ENCODE peak calls at places on chromosome 12, in ten cellular contexts. Y is A549, A is sigmoid colon, C is gastrocnemius medialis, W is breast epithelium, R is right atrium auricular region, U is BJ, K is adrenal gland, I is tibial artery, M is endodermal cell. F is an unnamed sample.

GRCh38 chr12:92938018-92938417 is 8.9 kb upstream of the EEA1 start:
- DNase-seq in C (no peak), Y (no peak), K (no peak), U (no peak), M (no peak), W (no peak), A (no peak), I (no peak), R (no peak), F (no peak)

GRCh38 chr12:114694436-114695304 is 10.7 kb upstream of the TBX3 start:
- DNase-seq in C (no peak), M (no peak), K (no peak), W (no peak), Y (no peak), R (no peak), A (no peak), U (no peak), I (no peak), F (no peak)

GRCh38 chr12:107130830-107131760 is 37.7 kb upstream of the CRY1 start:
- DNase-seq in Y (no peak), I (no peak), M (no peak), C (no peak), K (no peak), U (no peak), W (no peak), A (no peak), R (no peak), F (no peak)

GRCh38 chr12:130429656-130430505 is 92.2 kb downstream of the PIWIL1 start:
- DNase-seq in Y (no peak), C (no peak), K (no peak), A (peak), U (no peak), W (peak), I (peak), M (peak), R (no peak), F (no peak)

GRCh38 chr12:88142610-88142991 is 494 bp downstream of the TMTC3 start:
- DNase-seq in I (peak), M (peak), C (peak), Y (no peak), K (peak), A (peak), U (no peak), R (no peak), W (peak), F (no peak)

GRCh38 chr12:45343269-45344051 is 127.6 kb downstream of the ANO6 start:
- DNase-seq in C (no peak), K (no peak), M (no peak), Y (peak), R (no peak), U (no peak), A (no peak), I (no peak), W (no peak), F (no peak)

GRCh38 chr12:109994262-109995175 is 1.6 kb downstream of the GIT2 start:
- DNase-seq in Y (no peak), C (no peak), U (no peak), M (no peak), A (no peak), R (peak), I (no peak), K (no peak), W (no peak), F (no peak)

GRCh38 chr12:78209851-78210493 is 379.3 kb downstream of the NAV3 start:
- DNase-seq in K (no peak), I (no peak), W (no peak), M (no peak), Y (no peak), C (no peak), A (no peak), U (peak), R (no peak), F (no peak)

GRCh38 chr12:112239881-112240280 is 114.5 kb downstream of the TRAFD1 start:
- DNase-seq in W (no peak), M (no peak), U (no peak), C (no peak), K (no peak), Y (no peak), A (no peak), I (no peak), R (no peak), F (no peak)

GRCh38 chr12:3989218-3989550 is 116.0 kb upstream of the PARP11 start:
- DNase-seq in M (no peak), I (no peak), R (no peak), Y (no peak), C (no peak), W (no peak), K (no peak), A (no peak), U (no peak), F (no peak)

GRCh38 chr12:12870454-12870853 is 20.9 kb upstream of the GPRC5A start:
- DNase-seq in K (no peak), R (no peak), W (no peak), A (no peak), U (peak), M (no peak), C (no peak), I (no peak), Y (peak), F (no peak)

GRCh38 chr12:31492599-31493196 is 98.2 kb downstream of the DENND5B start:
- DNase-seq in U (no peak), A (no peak), R (no peak), I (no peak), K (no peak), Y (no peak), W (no peak), C (no peak), M (no peak), F (no peak)

GRCh38 chr12:55908726-55909512 is 18.8 kb downstream of the PYM1 start:
- DNase-seq in U (no peak), C (no peak), K (no peak), W (no peak), M (no peak), Y (no peak), A (no peak), I (no peak), R (no peak), F (no peak)

GRCh38 chr12:16281157-16281556 is 3.7 kb upstream of the SLC15A5 start:
- DNase-seq in M (no peak), A (no peak), C (no peak), K (no peak), Y (no peak), R (no peak), W (no peak), U (no peak), I (no peak), F (no peak)

GRCh38 chr12:27335364-27336145 is 2.9 kb downstream of the BMAL2 start:
- DNase-seq in M (no peak), K (no peak), R (no peak), Y (no peak), W (no peak), A (no peak), C (no peak), U (no peak), I (no peak), F (no peak)

GRCh38 chr12:27334721-27335082 is 2.1 kb downstream of the BMAL2 start:
- DNase-seq in M (no peak), W (no peak), R (no peak), C (no peak), K (no peak), A (no peak), Y (no peak), U (no peak), I (no peak), F (no peak)

GRCh38 chr12:27332407-27333310 is at the start of gene BMAL2:
- DNase-seq in W (no peak), A (no peak), R (no peak), I (no peak), Y (peak), U (no peak), K (peak), M (peak), C (no peak), F (no peak)

GRCh38 chr12:27333311-27334009 is 824 bp downstream of the BMAL2 start:
- DNase-seq in M (peak), R (no peak), Y (no peak), I (peak), W (no peak), A (peak), C (no peak), K (peak), U (no peak), F (no peak)

GRCh38 chr12:27334052-27334720 is 1.6 kb downstream of the BMAL2 start:
- DNase-seq in R (no peak), K (no peak), I (no peak), U (no peak), W (no peak), A (no peak), C (no peak), M (no peak), Y (no peak), F (no peak)
- H3K4me3 ChIP-seq in R (no peak), K (no peak), I (peak), U (no peak), W (no peak), A (no peak), C (no peak), M (peak), Y (peak), F (peak)

GRCh38 chr12:50174971-50175715 is 8.0 kb upstream of the CERS5 start:
- DNase-seq in M (no peak), U (no peak), A (no peak), I (no peak), Y (peak), K (peak), C (no peak), R (no peak), W (no peak), F (no peak)

GRCh38 chr12:50175716-50176026 is 8.5 kb upstream of the CERS5 start:
- DNase-seq in C (no peak), R (no peak), M (no peak), W (no peak), K (no peak), A (no peak), Y (no peak), I (no peak), U (no peak), F (no peak)
- TF ChIP-seq CTCF in C (no peak), R (peak), M (no peak), W (no peak), K (no peak), A (peak), Y (no peak), I (no peak), U (no peak), F (no peak)

DNA sequence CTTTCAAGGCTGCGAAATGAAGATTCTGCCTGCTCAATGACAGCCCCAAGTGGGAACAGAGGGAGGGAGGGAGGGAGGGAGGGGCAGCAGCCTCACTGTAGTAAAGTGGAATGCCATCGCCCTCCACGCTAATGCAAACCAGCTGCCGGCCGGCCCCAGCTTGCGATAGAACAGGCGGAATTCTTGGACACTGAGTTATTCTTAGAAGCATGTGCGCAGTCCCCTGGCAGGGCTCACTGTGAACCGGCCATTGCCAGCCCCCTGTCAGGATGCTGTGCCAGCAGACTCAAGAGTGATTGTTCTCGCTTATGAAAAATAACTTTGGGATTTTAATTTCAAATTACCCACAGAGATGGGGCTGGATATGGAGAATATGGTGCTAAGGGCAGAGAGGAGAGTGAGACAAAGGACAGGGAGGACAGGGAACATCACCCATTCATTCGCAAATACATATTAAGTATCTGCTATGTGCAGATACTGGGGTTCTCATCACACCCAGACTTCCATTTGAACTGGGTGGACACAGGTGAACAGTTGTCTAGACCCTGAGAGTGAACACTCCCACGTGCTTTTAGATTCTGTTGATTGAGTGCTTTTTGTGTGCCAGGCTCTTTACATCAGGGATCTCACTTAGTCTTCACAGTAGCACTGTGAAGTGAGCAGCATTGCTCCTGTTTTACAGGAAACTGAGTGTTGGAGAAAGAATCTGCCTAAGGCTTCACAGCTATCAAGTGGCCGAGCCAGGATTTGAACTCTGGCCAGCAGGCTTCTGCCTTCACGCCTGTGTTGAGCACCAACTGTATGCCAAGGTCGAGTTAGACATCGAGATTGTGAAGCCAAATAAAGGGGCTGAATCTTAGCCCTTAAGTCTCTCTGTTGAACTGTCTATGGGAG is 192.9 kb downstream of the C12orf75 start:
- DNase-seq in U (peak), R (peak), I (peak), W (no peak), A (peak), M (no peak), C (peak), K (peak), Y (no peak), F (no peak)
- H3K4me3 ChIP-seq in U (no peak), R (no peak), I (no peak), W (no peak), A (no peak), M (no peak), C (no peak), K (no peak), Y (no peak), F (no peak)

DNA sequence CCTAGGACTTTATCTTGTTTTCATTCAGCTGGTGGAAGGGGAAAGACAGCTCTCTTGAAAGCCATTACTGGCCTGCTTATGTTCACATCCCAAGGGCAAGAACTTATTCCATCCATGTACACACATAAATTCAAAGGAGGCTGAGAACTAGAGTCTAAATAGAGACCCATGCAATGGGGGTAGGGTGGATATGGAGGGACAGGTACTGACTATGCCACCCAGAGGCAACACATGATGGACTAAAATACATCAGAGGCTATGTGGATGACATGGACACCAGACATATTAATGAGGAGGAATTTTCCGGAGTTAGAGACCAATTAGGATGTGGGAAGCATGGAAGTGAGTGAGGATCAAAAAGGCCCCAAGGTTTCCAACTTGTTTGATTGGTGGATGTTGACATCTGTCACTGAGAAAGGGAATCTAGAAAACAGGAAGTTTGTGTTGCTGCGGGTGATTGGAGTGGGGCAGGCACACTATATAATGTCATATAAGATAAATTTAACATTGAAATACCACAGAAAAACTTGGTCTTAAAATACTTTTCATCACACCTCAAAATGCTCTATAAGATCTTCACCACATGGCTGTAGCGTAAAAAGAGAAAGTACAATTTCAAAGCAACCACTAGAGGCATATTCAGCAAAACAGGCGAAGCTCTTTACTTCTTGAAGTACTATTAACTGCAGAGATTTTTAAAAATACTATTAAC is 130.4 kb downstream of the GRIP1 start:
- DNase-seq in W (no peak), I (no peak), K (no peak), A (no peak), U (no peak), M (no peak), C (no peak), Y (no peak), R (no peak), F (no peak)
- TF ChIP-seq CTCF in W (no peak), I (no peak), K (no peak), A (no peak), U (no peak), M (peak), C (no peak), Y (no peak), R (peak), F (peak)

GRCh38 chr12:120834489-120835303 is 69.5 kb downstream of the SPPL3 start:
- DNase-seq in A (no peak), Y (no peak), K (no peak), R (no peak), I (no peak), U (no peak), M (no peak), C (no peak), W (no peak), F (no peak)
- H3K4me3 ChIP-seq in A (no peak), Y (no peak), K (no peak), R (no peak), I (no peak), U (no peak), M (no peak), C (no peak), W (no peak), F (no peak)

GRCh38 chr12:101829639-101830390 is 944 bp downstream of the GNPTAB start:
- DNase-seq in W (no peak), U (no peak), R (peak), Y (no peak), M (no peak), A (no peak), C (no peak), I (no peak), K (no peak), F (no peak)

GRCh38 chr12:101832030-101832429 is 1.3 kb upstream of the GNPTAB start:
- DNase-seq in U (no peak), W (no peak), A (no peak), C (no peak), M (no peak), R (no peak), Y (no peak), I (no peak), K (no peak), F (no peak)

GRCh38 chr12:101828463-101829196 is 2.1 kb downstream of the GNPTAB start:
- DNase-seq in U (no peak), M (no peak), Y (no peak), I (no peak), K (no peak), W (no peak), C (no peak), A (no peak), R (no peak), F (no peak)

GRCh38 chr12:101826766-101827368 is 3.9 kb downstream of the GNPTAB start:
- DNase-seq in A (no peak), K (no peak), M (peak), I (no peak), U (no peak), Y (no peak), W (no peak), C (no peak), R (peak), F (no peak)

DNA sequence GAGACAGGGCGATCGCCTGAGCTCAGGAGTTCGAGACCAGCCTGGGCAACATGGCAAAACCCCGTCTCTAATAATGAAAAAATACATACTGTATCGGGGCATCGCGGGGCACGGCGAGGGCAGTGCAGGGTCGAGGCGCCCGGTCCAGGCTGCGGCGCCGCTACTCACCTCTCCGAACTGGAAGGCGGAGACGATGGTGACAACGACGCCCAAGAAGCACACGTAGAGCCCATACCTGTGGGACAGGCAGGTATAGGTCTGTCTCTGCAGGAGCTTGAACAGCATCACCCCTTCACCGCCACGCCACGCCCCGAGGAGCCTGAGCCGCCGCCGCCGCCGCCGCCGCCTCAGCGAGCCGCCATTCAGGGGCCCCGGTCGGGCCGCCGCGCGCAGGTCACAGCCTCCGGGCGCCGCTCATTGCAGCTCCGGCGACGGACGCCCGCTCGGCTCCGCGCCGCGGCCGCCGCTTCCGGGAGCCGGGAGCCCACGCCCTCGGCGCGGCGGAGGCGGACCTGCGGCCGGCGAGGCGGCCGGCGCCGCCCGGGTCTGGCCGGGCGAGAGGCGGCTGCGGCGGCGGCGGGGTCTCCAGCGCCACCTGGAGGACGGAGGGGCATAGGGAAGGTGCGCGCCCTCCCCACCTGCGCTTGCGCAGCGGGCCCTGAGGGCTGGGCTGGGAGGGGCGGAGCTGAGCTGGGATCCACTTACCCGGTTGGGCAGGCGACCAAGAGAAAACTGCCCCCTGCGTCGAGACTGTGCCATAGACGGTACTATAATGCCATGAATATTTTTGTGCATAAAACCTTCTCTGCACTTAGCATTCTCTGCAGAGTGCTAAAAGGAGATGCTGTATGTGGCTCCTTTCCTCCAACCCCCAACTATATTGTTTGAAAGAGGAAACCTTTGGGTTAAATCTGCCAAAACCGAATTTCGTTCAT is at the start of gene GNPTAB:
- DNase-seq in K (peak), W (peak), R (peak), Y (peak), A (peak), U (peak), C (peak), M (peak), I (peak), F (peak)
- TF ChIP-seq CTCF in K (peak), W (peak), R (peak), Y (peak), A (peak), U (peak), C (peak), M (peak), I (peak), F (peak)

GRCh38 chr12:14957769-14958168 is 3.6 kb downstream of the ARHGDIB start:
- DNase-seq in C (no peak), I (no peak), Y (no peak), M (no peak), A (no peak), W (no peak), R (no peak), U (no peak), K (no peak), F (no peak)
- H3K4me3 ChIP-seq in C (no peak), I (peak), Y (no peak), M (no peak), A (no peak), W (peak), R (peak), U (no peak), K (no peak), F (peak)

DNA sequence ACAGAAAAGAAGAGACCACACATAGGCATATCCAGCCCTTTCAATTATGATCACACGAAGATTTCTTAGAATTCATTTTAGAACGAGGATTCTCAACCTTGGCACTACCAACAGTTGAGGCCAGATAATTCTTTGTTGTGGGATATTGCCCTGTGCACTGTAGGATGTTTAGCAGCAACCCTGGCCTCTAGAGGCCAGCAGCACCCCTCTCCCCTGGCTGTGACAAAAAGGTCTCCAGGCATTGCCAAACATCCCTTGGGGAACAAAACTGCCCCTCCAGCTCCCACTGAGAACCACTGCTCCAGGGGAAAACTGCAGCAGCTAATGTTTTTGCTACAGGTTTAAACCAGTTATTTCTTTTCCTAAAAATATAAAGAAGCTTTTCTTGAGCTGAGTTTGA is 7.1 kb downstream of the NT5DC3 start:
- DNase-seq in K (no peak), A (no peak), C (no peak), U (no peak), W (no peak), M (peak), Y (no peak), I (no peak), R (no peak), F (no peak)
- TF ChIP-seq CTCF in K (no peak), A (no peak), C (no peak), U (peak), W (no peak), M (peak), Y (no peak), I (no peak), R (no peak), F (no peak)

F was measured in GM12864.